ENCODE peak calls at places on chromosomes 4 and X, in ten cellular contexts. G is IMR-90, P is NCI-H774, T is astrocyte of the hippocampus, Q is cerebellar cortex, H is NCI-H1694, Y is RPMI7951, Z is T-helper 2 cell, V is fibroblast of the conjunctiva, D is H9. J is an unnamed sample.

GRCh38 chr4:10079256-10079655 is 37.3 kb downstream of the WDR1 start:
- DNase-seq in P (no peak), Z (no peak), D (no peak), V (no peak), T (no peak), Q (no peak), G (no peak), H (no peak), Y (no peak), J (no peak)

GRCh38 chr4:94803181-94803580 is 45.4 kb downstream of the BMPR1B start:
- DNase-seq in Y (peak; percentile 4), D (no peak), T (peak; percentile 67), Q (no peak), G (no peak), V (no peak), P (no peak), Z (no peak), H (no peak), J (no peak)

GRCh38 chrX:37543324-37543723 is 28.1 kb upstream of the LANCL3 start:
- DNase-seq in G (no peak), T (no peak), H (no peak), Y (no peak), V (no peak), Q (no peak), Z (no peak), D (no peak), P (no peak), J (no peak)

GRCh38 chr4:97987019-97987648 is 156.1 kb downstream of the STPG2 start:
- DNase-seq in Y (peak; percentile 1), Z (no peak), P (peak; percentile 0), V (no peak), G (no peak), T (peak; percentile 64), H (no peak), Q (peak; percentile 41), D (no peak), J (no peak)

GRCh38 chr4:33381806-33382205 is 2661.6 kb downstream of the PCDH7 start:
- DNase-seq in Z (no peak), V (no peak), P (peak; percentile 41), H (peak; percentile 18), G (no peak), Y (no peak), Q (no peak), T (no peak), D (no peak), J (no peak)

GRCh38 chr4:124459922-124460301 is 252.6 kb downstream of the ANKRD50 start:
- DNase-seq in D (peak; percentile 34), T (peak; percentile 10), Z (no peak), Y (peak; percentile 17), V (peak; percentile 14), Q (no peak), P (no peak), H (no peak), G (no peak), J (no peak)

GRCh38 chrX:6505960-6506359 is 29.0 kb downstream of the VCX3A start:
- DNase-seq in Y (no peak), G (no peak), T (no peak), Q (no peak), D (no peak), V (no peak), Z (no peak), H (no peak), P (no peak), J (no peak)

GRCh38 chr4:55866973-55867574 is 13.6 kb downstream of the EXOC1 start:
- DNase-seq in Y (peak; percentile 63), D (no peak), G (peak; percentile 74), V (peak; percentile 53), P (peak; percentile 43), Z (no peak), H (peak; percentile 28), T (peak; percentile 66), Q (peak; percentile 67), J (no peak)

GRCh38 chr4:150217192-150217591 is 138.9 kb downstream of the DCLK2 start:
- DNase-seq in V (peak; percentile 75), P (no peak), Z (no peak), T (peak; percentile 87), D (no peak), Q (peak; percentile 34), Y (peak; percentile 62), G (peak; percentile 87), H (no peak), J (no peak)

GRCh38 chr4:168879178-168879577 is 130.9 kb downstream of the CBR4 start:
- DNase-seq in T (no peak), V (no peak), Q (no peak), H (no peak), D (no peak), Z (no peak), P (no peak), Y (no peak), G (no peak), J (no peak)

GRCh38 chrX:7270018-7270417 is 122.1 kb upstream of the PUDP start:
- DNase-seq in G (peak; percentile 58), D (no peak), Y (no peak), T (no peak), Q (no peak), H (no peak), P (no peak), V (no peak), Z (no peak), J (no peak)

GRCh38 chr4:47913858-47914218 is 545 bp downstream of the NFXL1 start:
- DNase-seq in V (no peak), H (peak; percentile 0), G (no peak), T (peak; percentile 53), Z (peak; percentile 13), D (peak; percentile 59), P (no peak), Y (no peak), Q (peak; percentile 44), J (no peak)

GRCh38 chr4:27490315-27490714 is 629.7 kb downstream of the STIM2 start:
- DNase-seq in Z (no peak), T (no peak), Y (no peak), D (no peak), G (no peak), Q (no peak), V (no peak), P (no peak), H (no peak), J (no peak)

GRCh38 chr4:1208970-1209704 is 36.8 kb upstream of the SPON2 start:
- DNase-seq in Z (no peak), V (no peak), T (no peak), G (peak; percentile 33), P (no peak), Q (peak; percentile 50), D (no peak), H (no peak), Y (no peak), J (no peak)

GRCh38 chr4:141102367-141102766 is 30.9 kb downstream of the RNF150 start:
- DNase-seq in Z (no peak), G (peak; percentile 80), V (no peak), T (peak; percentile 78), P (no peak), Q (no peak), Y (peak; percentile 14), H (no peak), D (no peak), J (no peak)

GRCh38 chr4:168488800-168489404 is 8.0 kb upstream of the PALLD start:
- DNase-seq in Z (no peak), D (no peak), T (no peak), Y (no peak), H (no peak), G (no peak), P (no peak), Q (no peak), V (no peak), J (no peak)

GRCh38 chr4:121794505-121795192 is 6.5 kb upstream of the EXOSC9 start:
- DNase-seq in H (no peak), T (peak; percentile 44), Y (no peak), D (no peak), P (no peak), V (no peak), G (no peak), Z (no peak), Q (no peak), J (no peak)

GRCh38 chr4:124555959-124556358 is 156.6 kb downstream of the ANKRD50 start:
- DNase-seq in Q (no peak), V (no peak), Y (no peak), P (no peak), D (no peak), Z (no peak), G (no peak), T (no peak), H (no peak), J (no peak)

GRCh38 chr4:56995525-56995924 is 16.8 kb downstream of the POLR2B start:
- DNase-seq in G (peak; percentile 97), Z (no peak), H (peak; percentile 65), V (peak; percentile 93), D (no peak), Q (peak; percentile 94), P (no peak), Y (no peak), T (peak; percentile 97), J (peak; percentile 87)

GRCh38 chr4:73631565-73632226 is 11.5 kb upstream of the RASSF6 start:
- DNase-seq in Q (no peak), Z (no peak), D (no peak), H (no peak), G (no peak), T (no peak), V (no peak), Y (no peak), P (peak; percentile 38), J (no peak)

GRCh38 chr4:27084685-27085356 is 224.2 kb downstream of the STIM2 start:
- DNase-seq in V (no peak), Q (peak; percentile 29), P (peak; percentile 50), D (peak; percentile 74), G (peak; percentile 2), Y (peak; percentile 12), H (no peak), T (peak; percentile 49), Z (no peak), J (no peak)

GRCh38 chrX:101079223-101079622 is 544 bp downstream of the TMEM35A start:
- DNase-seq in V (no peak), G (peak; percentile 32), D (no peak), Q (peak; percentile 36), Y (no peak), P (no peak), H (no peak), T (peak; percentile 10), Z (no peak), J (no peak)

GRCh38 chr4:4667643-4668081 is 125.8 kb upstream of the STX18 start:
- DNase-seq in G (no peak), D (peak; percentile 86), P (no peak), Q (peak; percentile 92), H (no peak), T (no peak), Y (no peak), Z (no peak), V (no peak), J (no peak)

GRCh38 chr4:7324651-7325121 is 110.0 kb downstream of the PSAPL1 start:
- DNase-seq in G (no peak), H (peak; percentile 76), V (no peak), Q (no peak), Z (no peak), T (no peak), D (no peak), P (no peak), Y (no peak), J (no peak)

GRCh38 chr4:109410776-109411175 is 22.8 kb upstream of the SEC24B start:
- DNase-seq in Y (peak; percentile 20), P (no peak), Q (no peak), V (no peak), Z (no peak), T (peak; percentile 85), G (peak; percentile 53), H (no peak), D (no peak), J (no peak)

GRCh38 chr4:182090186-182090585 is 153.0 kb upstream of the TENM3 start:
- DNase-seq in G (no peak), Q (no peak), H (no peak), Z (no peak), T (no peak), D (no peak), V (no peak), Y (no peak), P (no peak), J (no peak)